ENCODE peak calls at places on chromosomes 13 and 19, in nine cellular contexts. T is GM18507, U is iris pigment epithelial cell, Y is M059J, S is hypothalamus, J is Calu3, X is MM.1S, O is AG04450, M is fibroblast of mammary gland. G is an unnamed sample.

GRCh38 chr19:10001899-10002298 is 8.4 kb downstream of the COL5A3 start:
- DNase-seq in M (peak; percentile 59), T (no peak), Y (no peak), U (no peak), J (peak; percentile 40), S (no peak), X (no peak), O (no peak), G (no peak)

GRCh38 chr13:28035146-28035782 is 46.8 kb upstream of the URAD start:
- DNase-seq in J (peak; percentile 14), O (no peak), Y (peak; percentile 67), X (no peak), M (no peak), U (no peak), T (no peak), S (no peak), G (no peak)

GRCh38 chr19:4456843-4457653 is 546 bp downstream of the UBXN6 start:
- DNase-seq in M (peak; percentile 53), J (peak; percentile 20), U (peak; percentile 53), T (peak; percentile 52), S (peak; percentile 50), X (no peak), Y (peak; percentile 29), O (no peak), G (peak; percentile 11)

GRCh38 chr19:2653717-2654584 is 48.5 kb downstream of the GNG7 start:
- DNase-seq in X (no peak), S (peak; percentile 29), O (no peak), T (no peak), Y (peak; percentile 22), J (no peak), U (no peak), M (no peak), G (no peak)

GRCh38 chr13:84137292-84137691 is 255.0 kb upstream of the SLITRK1 start:
- DNase-seq in X (peak; percentile 96), J (no peak), S (no peak), U (peak; percentile 31), M (peak; percentile 3), Y (peak; percentile 77), O (no peak), T (no peak), G (no peak)

GRCh38 chr13:45368571-45368970 is 27.6 kb upstream of the TPT1 start:
- DNase-seq in S (no peak), Y (no peak), M (no peak), T (no peak), X (no peak), U (no peak), J (peak; percentile 23), O (no peak), G (no peak)

GRCh38 chr13:27076411-27076810 is 95.2 kb downstream of the USP12 start:
- DNase-seq in U (peak; percentile 59), X (no peak), T (no peak), O (no peak), S (no peak), M (no peak), Y (no peak), J (no peak), G (no peak)

GRCh38 chr19:34308381-34309367 is 54.3 kb downstream of the GARRE1 start:
- DNase-seq in J (no peak), U (peak; percentile 73), S (no peak), Y (no peak), X (no peak), O (no peak), T (no peak), M (peak; percentile 23), G (no peak)

GRCh38 chr19:27392027-27392632 is 1820.8 kb downstream of the UQCRFS1 start:
- DNase-seq in T (no peak), J (no peak), X (no peak), U (no peak), Y (no peak), M (no peak), S (no peak), O (no peak), G (no peak)